ENCODE peak calls at places on chromosomes 7 and 10, in four cellular contexts. E is IMR-90, I is endothelial cell of umbilical vein, Z is K562. W is an unnamed sample. For H3K9me1 and H3K4me1, the result is how much of the 10 kb centered on the place peaks cover.

GRCh38 chr10:85612378-85612775 is 754.2 kb downstream of the GRID1 start:
- DNase-seq in Z (no peak), I (no peak), E (no peak), W (no peak)

GRCh38 chr7:7190142-7190541 is 7.8 kb downstream of the C1GALT1 start:
- DNase-seq in E (peak), Z (peak), I (no peak), W (no peak)

GRCh38 chr10:78553792-78554191 is 515.0 kb upstream of the ZMIZ1 start:
- DNase-seq in Z (no peak), E (no peak), I (no peak), W (no peak)

GRCh38 chr7:41698726-41699125 is 4.2 kb downstream of the INHBA start:
- DNase-seq in E (peak), I (peak), Z (no peak), W (no peak)

GRCh38 chr7:43647772-43648643 is 65.1 kb downstream of the STK17A start:
- DNase-seq in Z (no peak), E (peak), I (peak), W (peak)

GRCh38 chr10:4807803-4808507 is 18.1 kb upstream of the AKR1E2 start:
- DNase-seq in I (peak), E (peak), Z (no peak), W (no peak)

GRCh38 chr10:93357680-93358079 is 124.5 kb downstream of the MYOF start:
- DNase-seq in Z (peak), I (peak), E (peak), W (no peak)

GRCh38 chr10:21751341-21752310 is 217.6 kb downstream of the MLLT10 start:
- DNase-seq in I (no peak), Z (peak), E (no peak), W (no peak)

GRCh38 chr7:134327896-134328295 is 11.2 kb upstream of the SLC35B4 start:
- DNase-seq in E (peak), I (peak), Z (peak), W (no peak)

GRCh38 chr10:2942937-2943336 is 124.4 kb upstream of the PFKP start:
- DNase-seq in E (no peak), Z (no peak), I (no peak), W (no peak)

GRCh38 chr10:6035926-6036575 is 26.1 kb downstream of the IL2RA start:
- DNase-seq in E (no peak), Z (no peak), I (no peak), W (no peak)

GRCh38 chr7:46257766-46258448 is 336.8 kb upstream of the IGFBP3 start:
- DNase-seq in E (peak), I (peak), Z (no peak), W (peak)

GRCh38 chr7:148540041-148540738 is 50.4 kb upstream of the C7orf33 start:
- DNase-seq in I (no peak), Z (no peak), E (peak), W (no peak)

GRCh38 chr10:12980080-12980656 is 21.3 kb downstream of the CCDC3 start:
- DNase-seq in Z (no peak), E (no peak), I (no peak), W (no peak)

GRCh38 chr10:114551310-114551972 is 106.6 kb downstream of the ABLIM1 start:
- DNase-seq in I (peak), Z (no peak), E (peak), W (no peak)

GRCh38 chr10:88702848-88703597 is 3.0 kb upstream of the LIPK start:
- DNase-seq in Z (peak), E (peak), I (peak), W (peak)

GRCh38 chr10:119149723-119150122 is 15.8 kb downstream of the SFXN4 start:
- DNase-seq in Z (no peak), I (no peak), E (no peak), W (no peak)

GRCh38 chr7:20744913-20745587 is 41.6 kb downstream of the SP8 start:
- DNase-seq in E (no peak), Z (peak), I (no peak), W (no peak)

GRCh38 chr10:25175527-25176420 is 973 bp downstream of the GPR158 start:
- DNase-seq in E (no peak), I (no peak), Z (no peak), W (no peak)

GRCh38 chr7:91288208-91288824 is 24.1 kb downstream of the FZD1 start:
- DNase-seq in Z (peak), E (no peak), I (peak), W (no peak)

GRCh38 chr7:91287685-91288084 is 23.5 kb downstream of the FZD1 start:
- DNase-seq in Z (peak), I (peak), E (peak), W (no peak)

GRCh38 chr7:91291302-91291701 is 27.1 kb downstream of the FZD1 start:
- DNase-seq in Z (no peak), I (no peak), E (no peak), W (no peak)

GRCh38 chr7:91291902-91292301 is 27.7 kb downstream of the FZD1 start:
- DNase-seq in Z (no peak), I (no peak), E (no peak), W (no peak)

DNA sequence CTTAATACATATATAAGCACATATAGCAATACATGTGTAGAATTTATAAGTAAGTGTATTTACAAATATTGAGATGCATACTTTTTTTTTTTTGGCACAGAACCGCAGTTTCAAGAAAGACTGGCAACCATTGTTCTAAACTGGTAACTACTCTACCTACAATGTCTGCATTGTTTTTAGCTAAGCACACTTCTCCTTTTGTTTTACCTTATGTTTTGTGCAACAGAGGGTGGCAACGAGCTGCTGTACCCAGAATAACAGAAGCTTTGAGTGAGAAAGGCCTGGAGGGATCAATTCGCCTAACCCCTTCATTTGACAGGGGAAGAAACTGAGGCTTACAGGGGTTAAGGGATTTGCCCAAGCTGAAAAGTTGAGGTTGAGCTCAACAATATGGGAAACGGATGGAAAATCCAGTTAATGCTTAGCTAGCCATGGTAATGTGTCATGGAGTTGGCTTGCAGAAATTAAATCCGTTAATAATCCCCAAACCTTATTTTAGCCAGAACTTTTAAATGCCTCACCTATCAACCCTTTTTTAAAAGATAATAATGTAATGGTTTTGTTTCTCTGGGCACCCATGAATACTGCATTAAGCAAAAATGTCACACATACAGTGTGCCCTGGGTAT is 25.5 kb downstream of the FZD1 start:
- DNase-seq in E (no peak), I (no peak), Z (no peak), W (no peak)
- H3K9me1 ChIP-seq in E (under half), I (under half), Z (under half), W (under half)

GRCh38 chr10:124719213-124719851 is 24.8 kb downstream of the FAM53B start:
- DNase-seq in E (peak), Z (peak), I (peak), W (no peak)
- H3K4me1 ChIP-seq in E (under half), Z (under half), I (under half), W (under half)

GRCh38 chr7:25307624-25308023 is 79.3 kb upstream of the NPVF start:
- DNase-seq in E (no peak), I (no peak), Z (no peak), W (no peak)

GRCh38 chr7:25308898-25309521 is 80.7 kb upstream of the NPVF start:
- DNase-seq in Z (no peak), E (no peak), I (no peak), W (no peak)

GRCh38 chr7:25305831-25306230 is 77.5 kb upstream of the NPVF start:
- DNase-seq in I (no peak), E (no peak), Z (no peak), W (no peak)

GRCh38 chr7:25308246-25308645 is 80.0 kb upstream of the NPVF start:
- DNase-seq in Z (no peak), E (no peak), I (no peak), W (no peak)

DNA sequence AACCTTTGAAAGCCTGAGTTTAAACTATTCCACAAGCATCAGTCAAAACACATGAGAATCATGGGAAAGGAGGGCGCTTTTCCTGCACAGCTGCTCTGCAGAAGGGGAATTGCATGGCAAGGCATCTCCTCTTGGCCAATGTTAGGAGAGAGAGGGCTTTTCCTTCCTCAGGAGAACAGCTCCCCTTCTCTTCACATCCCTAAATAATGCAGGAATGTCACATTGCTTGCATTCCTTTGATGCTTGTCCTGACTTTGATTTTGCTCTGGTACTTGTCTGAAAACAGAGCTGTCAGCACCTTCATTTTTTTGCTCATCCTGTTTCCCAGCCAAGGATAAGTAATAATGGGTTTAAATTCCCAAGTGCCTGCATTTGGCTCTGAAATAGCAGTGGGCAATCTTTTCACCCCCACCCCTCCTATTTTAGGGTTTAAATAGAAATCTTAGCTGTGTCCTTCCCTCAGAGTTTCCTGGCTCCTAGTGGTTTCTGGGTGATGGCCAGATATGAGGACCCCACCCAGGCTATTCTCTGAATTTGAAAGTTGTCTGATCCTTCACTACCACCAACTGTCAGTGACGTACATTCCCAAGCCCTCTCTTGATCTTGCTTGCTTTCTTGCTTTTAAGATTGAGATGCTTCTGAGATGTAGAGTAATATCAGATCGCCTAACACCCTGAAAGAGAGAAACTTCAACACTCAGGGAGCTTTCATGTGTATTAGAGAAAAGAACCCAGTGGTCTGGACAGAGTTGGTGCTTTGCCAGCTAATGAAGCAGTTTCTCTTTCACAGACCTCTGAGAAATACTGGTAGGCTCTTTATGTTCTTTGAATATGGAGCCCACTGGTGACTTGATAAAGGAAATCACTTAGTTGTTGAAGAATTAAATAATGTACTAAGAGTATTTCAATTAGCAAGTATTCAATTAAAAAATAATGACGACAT is 75.4 kb upstream of the NPVF start:
- DNase-seq in E (no peak), I (peak), Z (no peak), W (no peak)
- H3K4me3 ChIP-seq in E (no peak), I (no peak), Z (no peak), W (no peak)

DNA sequence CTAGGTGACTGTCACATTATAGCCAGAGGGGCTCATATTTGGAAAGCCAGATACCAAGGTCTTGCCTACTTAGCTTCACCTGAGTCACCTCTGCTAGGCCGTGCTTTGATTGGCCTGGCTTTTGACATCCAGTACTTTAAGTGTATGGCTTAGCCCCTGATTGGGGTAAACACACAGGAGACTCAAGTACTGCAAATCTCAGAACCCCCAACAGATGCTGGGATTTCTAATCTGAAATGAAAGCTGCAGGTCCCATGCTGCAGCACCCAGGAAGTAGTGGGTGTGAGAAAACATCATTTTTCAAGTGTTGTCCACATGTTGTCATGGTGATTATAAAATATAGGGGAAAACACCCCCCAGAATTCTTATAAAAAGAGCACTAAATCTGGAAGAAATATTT is 76.2 kb downstream of the WIPF3 start:
- DNase-seq in I (no peak), Z (no peak), E (no peak), W (no peak)
- H3K9me1 ChIP-seq in I (under half), Z (under half), E (under half), W (under half)

GRCh38 chr7:22571776-22572175 is 71.8 kb upstream of the STEAP1B start:
- DNase-seq in I (no peak), E (no peak), Z (no peak), W (no peak)
- H3K4me1 ChIP-seq in I (under half), E (under half), Z (under half), W (under half)

GRCh38 chr7:135825406-135825805 is 76.8 kb upstream of the FAM180A start:
- DNase-seq in Z (peak), I (no peak), E (no peak), W (no peak)
- H3K4me3 ChIP-seq in Z (no peak), I (no peak), E (no peak), W (no peak)

DNA sequence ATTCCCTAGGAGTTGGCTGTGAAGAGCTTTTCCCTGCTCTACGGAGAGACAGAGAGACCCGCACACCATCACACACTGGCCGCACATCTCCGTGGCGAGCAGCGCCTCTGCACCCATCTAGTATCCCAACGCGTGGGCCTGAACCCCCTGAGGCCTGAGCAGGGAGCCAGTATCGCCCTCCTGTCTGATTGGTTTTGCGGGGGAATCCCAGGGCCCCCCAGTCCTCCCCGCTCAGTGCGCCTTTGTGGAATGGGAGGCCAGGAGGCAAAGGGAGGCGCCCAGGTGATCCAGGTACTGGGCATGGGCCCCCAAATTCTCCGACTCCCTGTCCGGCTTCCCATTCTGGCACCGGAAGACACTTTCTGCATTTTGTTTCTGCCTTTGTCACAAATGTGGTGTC is 344.3 kb downstream of the GLRX3 start:
- DNase-seq in Z (no peak), E (no peak), I (no peak), W (no peak)
- H3K9me1 ChIP-seq in Z (under half), E (under half), I (under half), W (under half)

GRCh38 chr10:101772017-101772894 is 3.7 kb downstream of the FGF8 start:
- DNase-seq in I (no peak), E (no peak), Z (no peak), W (no peak)
- H3K4me1 ChIP-seq in I (under half), E (under half), Z (under half), W (under half)